ENCODE peak calls at places on chromosomes 4 and X, in ten cellular contexts. Z is ascending aorta, Q is cardiac muscle cell, Y is endodermal cell, C is WERI-Rb-1, N is neural progenitor cell, G is IMR-90, U is mucosa of descending colon, H is brain microvascular endothelial cell, J is GM23338. E is an unnamed sample.

GRCh38 chrX:42276982-42277690 is 353.8 kb upstream of the CASK start:
- DNase-seq in H (no peak), Z (no peak), N (no peak), Q (no peak), Y (no peak), U (no peak), C (no peak), G (no peak), J (no peak), E (no peak)

GRCh38 chrX:47217121-47217851 is 1.2 kb upstream of the CDK16 start:
- DNase-seq in C (no peak), Q (no peak), G (peak; percentile 62), U (peak; percentile 57), H (peak; percentile 40), Y (no peak), Z (no peak), N (no peak), J (peak; percentile 37), E (peak; percentile 49)

GRCh38 chr4:168853770-168854169 is 156.3 kb downstream of the CBR4 start:
- DNase-seq in G (no peak), U (no peak), H (no peak), C (no peak), J (no peak), Z (no peak), N (no peak), Y (no peak), Q (no peak), E (no peak)

GRCh38 chr4:138555584-138555983 is 313.4 kb upstream of the SLC7A11 start:
- DNase-seq in Q (peak; percentile 22), J (peak; percentile 68), H (no peak), Z (no peak), G (no peak), C (peak; percentile 34), U (no peak), Y (peak; percentile 72), N (peak; percentile 72), E (no peak)

GRCh38 chr4:139761461-139761860 is 95.8 kb downstream of the MGST2 start:
- DNase-seq in Q (no peak), C (peak; percentile 77), H (peak; percentile 28), J (peak; percentile 74), Z (no peak), U (no peak), Y (peak; percentile 68), N (no peak), G (peak; percentile 23), E (peak; percentile 32)

GRCh38 chr4:186644737-186645261 is 78.9 kb downstream of the FAT1 start:
- DNase-seq in G (peak; percentile 40), Y (no peak), H (no peak), U (no peak), C (no peak), Q (peak; percentile 34), Z (no peak), N (no peak), J (no peak), E (no peak)

GRCh38 chr4:86970447-86971354 is 35.9 kb downstream of the AFF1 start:
- DNase-seq in G (no peak), J (no peak), N (peak; percentile 6), Z (no peak), Y (no peak), Q (peak; percentile 58), U (no peak), H (no peak), C (peak; percentile 18), E (no peak)

GRCh38 chr4:128574706-128575105 is 234.8 kb upstream of the JADE1 start:
- DNase-seq in H (peak; percentile 93), Z (peak; percentile 78), Y (peak; percentile 92), J (peak; percentile 95), U (peak; percentile 92), Q (peak; percentile 65), C (peak; percentile 81), N (peak; percentile 86), G (peak; percentile 68), E (peak; percentile 42)

GRCh38 chr4:80183196-80184052 is 13.9 kb upstream of the PRDM8 start:
- DNase-seq in N (peak; percentile 33), Z (peak; percentile 68), H (no peak), Q (no peak), J (peak; percentile 35), G (no peak), C (peak; percentile 68), U (peak; percentile 24), Y (no peak), E (peak; percentile 79)

GRCh38 chr4:40548256-40548655 is 81.4 kb downstream of the RBM47 start:
- DNase-seq in Y (no peak), C (no peak), J (no peak), Q (no peak), Z (no peak), U (no peak), H (peak; percentile 22), N (no peak), G (peak; percentile 45), E (no peak)

GRCh38 chrX:96182366-96182765 is 502.3 kb upstream of the DIAPH2 start:
- DNase-seq in H (peak; percentile 27), Y (peak; percentile 86), Z (no peak), N (peak; percentile 38), G (peak; percentile 15), U (peak; percentile 44), Q (peak; percentile 61), C (peak; percentile 17), J (peak; percentile 72), E (peak; percentile 0)

GRCh38 chr4:30386266-30386895 is 333.8 kb upstream of the PCDH7 start:
- DNase-seq in C (no peak), Z (no peak), Y (no peak), H (peak; percentile 13), N (no peak), J (no peak), Q (no peak), G (peak; percentile 77), U (no peak), E (no peak)

GRCh38 chrX:69137371-69137881 is 27.8 kb downstream of the PJA1 start:
- DNase-seq in H (peak; percentile 21), Z (no peak), U (no peak), Y (peak; percentile 76), C (no peak), Q (no peak), N (peak; percentile 57), J (peak; percentile 48), G (peak; percentile 75), E (no peak)

GRCh38 chr4:84697159-84697558 is 114.2 kb downstream of the CDS1 start:
- DNase-seq in Q (no peak), N (no peak), U (no peak), G (no peak), Z (no peak), C (no peak), J (no peak), Y (no peak), H (no peak), E (no peak)

DNA sequence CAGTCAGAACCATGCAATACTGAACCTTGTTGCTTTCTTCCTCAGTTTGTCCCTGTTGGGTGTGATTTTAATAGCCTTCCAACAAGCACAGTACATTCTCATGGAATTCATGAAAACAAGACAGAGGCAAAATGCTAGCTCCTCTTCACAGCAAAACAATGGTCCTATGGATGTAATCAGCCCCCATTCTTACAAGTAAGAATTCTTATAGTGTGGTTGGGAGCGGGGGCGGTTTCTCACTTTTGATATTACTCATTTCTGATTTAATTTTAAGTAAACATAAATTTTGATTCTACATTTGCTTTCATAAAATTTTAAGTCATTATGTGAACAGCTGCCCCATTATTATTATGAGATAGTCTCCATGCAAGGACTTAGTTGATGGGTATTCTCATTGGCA is 80.8 kb upstream of the TLR2 start:
- DNase-seq in J (no peak), G (no peak), C (no peak), Q (no peak), U (no peak), Z (no peak), H (no peak), Y (no peak), N (no peak), E (no peak)
- H3K36me3 ChIP-seq in J (peaks cover 32% of the 10 kb centered on the region), G (peaks cover 21% of the 10 kb centered on the region), C (no peaks in the 10 kb centered on the region), Q (no peaks in the 10 kb centered on the region), U (no peaks in the 10 kb centered on the region), Z (peaks cover 45% of the 10 kb centered on the region), H (peaks cover 21% of the 10 kb centered on the region), Y (peaks cover 10% of the 10 kb centered on the region), N (peaks cover 9% of the 10 kb centered on the region), E (peaks cover 33% of the 10 kb centered on the region)

DNA sequence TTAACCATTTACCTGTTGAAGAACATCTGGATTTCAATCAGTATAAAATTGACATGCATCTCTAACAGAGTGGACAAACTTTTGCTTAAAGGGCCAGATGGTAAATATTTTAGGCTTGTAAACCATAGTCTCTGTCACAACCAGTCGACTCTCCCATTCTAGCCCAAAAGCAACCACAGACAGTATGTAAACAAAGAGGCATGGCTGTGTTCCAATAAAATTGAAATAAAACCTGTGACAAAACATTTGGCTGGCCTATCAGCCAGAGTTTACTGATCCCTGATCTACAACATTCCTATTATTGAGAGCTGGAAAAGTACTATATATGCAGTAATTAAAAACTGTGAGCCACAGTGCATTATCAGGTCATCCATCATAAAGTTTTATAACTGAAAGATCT is 3.2 kb downstream of the CENPC start:
- DNase-seq in U (no peak), N (no peak), J (no peak), Y (no peak), Z (no peak), Q (no peak), H (no peak), G (no peak), C (no peak), E (no peak)
- H3K36me3 ChIP-seq in U (no peaks in the 10 kb centered on the region), N (peaks cover 20% of the 10 kb centered on the region), J (peaks cover 15% of the 10 kb centered on the region), Y (peaks cover 50% of the 10 kb centered on the region), Z (peaks cover 35% of the 10 kb centered on the region), Q (peaks cover 16% of the 10 kb centered on the region), H (peaks cover 5% of the 10 kb centered on the region), G (peaks cover 8% of the 10 kb centered on the region), C (peaks cover 63% of the 10 kb centered on the region), E (peaks cover 44% of the 10 kb centered on the region)

GRCh38 chr4:2829933-2830451 is 13.7 kb upstream of the ADD1 start:
- DNase-seq in U (no peak), Z (peak; percentile 58), Y (no peak), G (no peak), J (no peak), Q (no peak), C (no peak), N (no peak), H (peak; percentile 33), E (peak; percentile 19)

GRCh38 chr4:2832309-2832980 is 11.2 kb upstream of the ADD1 start:
- DNase-seq in J (no peak), G (no peak), Z (peak; percentile 59), H (no peak), C (peak; percentile 4), U (no peak), Y (peak; percentile 28), Q (no peak), N (no peak), E (peak; percentile 17)

GRCh38 chr4:2832981-2833670 is 10.5 kb upstream of the ADD1 start:
- DNase-seq in Y (peak; percentile 24), U (no peak), C (peak; percentile 4), J (no peak), Q (no peak), N (no peak), Z (peak; percentile 56), H (no peak), G (no peak), E (no peak)

GRCh38 chr4:2830632-2831610 is 12.7 kb upstream of the ADD1 start:
- DNase-seq in H (no peak), Y (peak; percentile 35), U (no peak), Q (no peak), Z (peak; percentile 61), G (no peak), C (no peak), J (no peak), N (no peak), E (peak; percentile 15)

GRCh38 chr4:2831611-2832308 is 11.9 kb upstream of the ADD1 start:
- DNase-seq in J (no peak), H (no peak), Y (peak; percentile 35), C (no peak), G (no peak), N (no peak), Q (no peak), Z (peak; percentile 62), U (no peak), E (peak; percentile 23)
- H3K36me3 ChIP-seq in J (no peaks in the 10 kb centered on the region), H (peaks cover 55% of the 10 kb centered on the region), Y (peaks cover 27% of the 10 kb centered on the region), C (peaks cover 88% of the 10 kb centered on the region), G (peaks cover 77% of the 10 kb centered on the region), N (no peaks in the 10 kb centered on the region), Q (no peaks in the 10 kb centered on the region), Z (peaks cover 21% of the 10 kb centered on the region), U (peaks cover 7% of the 10 kb centered on the region), E (no peaks in the 10 kb centered on the region)

GRCh38 chrX:53685711-53686110 is 808 bp downstream of the HUWE1 start:
- DNase-seq in G (peak; percentile 1), Y (no peak), C (no peak), N (no peak), Z (no peak), U (no peak), J (no peak), H (no peak), Q (no peak), E (no peak)
- H3K36me3 ChIP-seq in G (peaks cover 2% of the 10 kb centered on the region), Y (peaks cover 10% of the 10 kb centered on the region), C (peaks cover 13% of the 10 kb centered on the region), N (no peaks in the 10 kb centered on the region), Z (no peaks in the 10 kb centered on the region), U (no peaks in the 10 kb centered on the region), J (no peaks in the 10 kb centered on the region), H (peaks cover 2% of the 10 kb centered on the region), Q (no peaks in the 10 kb centered on the region), E (no peaks in the 10 kb centered on the region)